ENCODE peak calls at places on chromosomes 12 and 14, in nine cellular contexts. F, E, S, L, U, D, Z, Y and X are unnamed samples.

GRCh38 chr12:108495823-108496579 is 19.1 kb upstream of the FICD start:
- DNase-seq in F (no peak), E (no peak), S (no peak), L (no peak), U (no peak), D (no peak), Z (no peak), Y (no peak), X (no peak)

GRCh38 chr12:128268348-128268725 is 1.4 kb downstream of the TMEM132C start:
- DNase-seq in F (no peak), E (no peak), S (no peak), L (no peak), U (no peak), D (no peak), Z (no peak), Y (no peak), X (no peak)

GRCh38 chr12:109931143-109931542 is 31.1 kb downstream of the TCHP start:
- DNase-seq in F (no peak), E (no peak), S (no peak), L (no peak), U (no peak), D (no peak), Z (no peak), Y (no peak), X (no peak)

GRCh38 chr12:80979251-80979650 is 41.5 kb upstream of the LIN7A start:
- DNase-seq in F (no peak), E (no peak), S (no peak), L (no peak), U (no peak), D (no peak), Z (no peak), Y (no peak), X (no peak)

GRCh38 chr14:78074546-78074945 is 95.6 kb upstream of the NRXN3 start:
- DNase-seq in F (no peak), E (no peak), S (no peak), L (no peak), U (no peak), D (peak), Z (no peak), Y (no peak), X (no peak)

GRCh38 chr12:118773956-118774723 is 207.2 kb upstream of the SRRM4 start:
- DNase-seq in F (no peak), E (no peak), S (peak), L (no peak), U (no peak), D (peak), Z (no peak), Y (no peak), X (no peak)

GRCh38 chr12:82527165-82527780 is 159.4 kb upstream of the TMTC2 start:
- DNase-seq in F (peak), E (no peak), S (peak), L (peak), U (peak), D (peak), Z (peak), Y (peak), X (peak)

GRCh38 chr14:73850940-73851339 is 691 bp upstream of the PTGR2 start:
- DNase-seq in F (no peak), E (no peak), S (no peak), L (no peak), U (peak), D (no peak), Z (no peak), Y (no peak), X (peak)

GRCh38 chr14:71142375-71143038 is 235.2 kb downstream of the PCNX1 start:
- DNase-seq in F (peak), E (no peak), S (no peak), L (peak), U (peak), D (no peak), Z (peak), Y (no peak), X (peak)

GRCh38 chr14:101072531-101072930 is 169.0 kb upstream of the RTL1 start:
- DNase-seq in F (no peak), E (no peak), S (no peak), L (no peak), U (peak), D (no peak), Z (no peak), Y (no peak), X (no peak)

GRCh38 chr14:80390911-80391310 is 179.6 kb upstream of the DIO2 start:
- DNase-seq in F (peak), E (no peak), S (peak), L (peak), U (peak), D (no peak), Z (no peak), Y (no peak), X (peak)

GRCh38 chr14:49982522-49982951 is 89.7 kb downstream of the ARF6 start:
- DNase-seq in F (no peak), E (no peak), S (no peak), L (no peak), U (peak), D (no peak), Z (no peak), Y (no peak), X (peak)

GRCh38 chr12:51678086-51678724 is 87.2 kb downstream of the SCN8A start:
- DNase-seq in F (no peak), E (no peak), S (no peak), L (peak), U (peak), D (peak), Z (peak), Y (peak), X (peak)

GRCh38 chr12:57199191-57199590 is 17.4 kb upstream of the NXPH4 start:
- DNase-seq in F (no peak), E (no peak), S (no peak), L (no peak), U (no peak), D (no peak), Z (no peak), Y (no peak), X (no peak)

GRCh38 chr12:10562306-10562933 is 51.0 kb downstream of the MAGOHB start:
- DNase-seq in F (no peak), E (no peak), S (peak), L (peak), U (peak), D (no peak), Z (peak), Y (peak), X (peak)

GRCh38 chr14:48536318-48536717 is 860.9 kb upstream of the MDGA2 start:
- DNase-seq in F (no peak), E (no peak), S (peak), L (peak), U (peak), D (no peak), Z (no peak), Y (no peak), X (no peak)

GRCh38 chr12:5561843-5562242 is 129.9 kb downstream of the NTF3 start:
- DNase-seq in F (no peak), E (no peak), S (no peak), L (no peak), U (no peak), D (no peak), Z (no peak), Y (no peak), X (no peak)

GRCh38 chr14:23076785-23077408 is 18.0 kb downstream of the ACIN1 start:
- DNase-seq in F (no peak), E (no peak), S (no peak), L (no peak), U (no peak), D (no peak), Z (peak), Y (no peak), X (no peak)

GRCh38 chr14:41586237-41586636 is 20.4 kb upstream of the LRFN5 start:
- DNase-seq in F (no peak), E (no peak), S (no peak), L (no peak), U (no peak), D (no peak), Z (no peak), Y (no peak), X (no peak)

GRCh38 chr14:104877066-104877805 is 12.2 kb downstream of the CEP170B start:
- DNase-seq in F (no peak), E (no peak), S (no peak), L (no peak), U (no peak), D (no peak), Z (no peak), Y (no peak), X (no peak)

GRCh38 chr12:53211476-53212381 is 4.7 kb upstream of the ITGB7 start:
- DNase-seq in F (no peak), E (no peak), S (no peak), L (no peak), U (no peak), D (no peak), Z (no peak), Y (peak), X (no peak)

GRCh38 chr12:28108599-28108998 is 81.7 kb upstream of the CCDC91 start:
- DNase-seq in F (no peak), E (no peak), S (no peak), L (no peak), U (peak), D (no peak), Z (no peak), Y (no peak), X (peak)

GRCh38 chr12:75236206-75236605 is 26.6 kb upstream of the KCNC2 start:
- DNase-seq in F (no peak), E (no peak), S (no peak), L (peak), U (no peak), D (no peak), Z (no peak), Y (no peak), X (no peak)

GRCh38 chr12:66144796-66145754 is 14.5 kb upstream of the LLPH start:
- DNase-seq in F (no peak), E (no peak), S (peak), L (peak), U (peak), D (no peak), Z (peak), Y (peak), X (peak)

GRCh38 chr14:50082784-50083466 is 33.4 kb downstream of the VCPKMT start:
- DNase-seq in F (no peak), E (peak), S (no peak), L (peak), U (peak), D (no peak), Z (peak), Y (no peak), X (peak)

GRCh38 chr14:61091657-61092273 is 110.7 kb downstream of the SLC38A6 start:
- DNase-seq in F (no peak), E (no peak), S (no peak), L (no peak), U (no peak), D (no peak), Z (no peak), Y (no peak), X (no peak)

GRCh38 chr14:77376380-77376770 is 519 bp downstream of the TMED8 start:
- DNase-seq in F (no peak), E (no peak), S (peak), L (no peak), U (no peak), D (peak), Z (peak), Y (peak), X (no peak)

GRCh38 chr14:23061995-23062394 is 4.7 kb upstream of the CDH24 start:
- DNase-seq in F (peak), E (no peak), S (no peak), L (peak), U (peak), D (no peak), Z (no peak), Y (no peak), X (peak)

GRCh38 chr14:63483315-63483714 is 59.9 kb downstream of the PPP2R5E start:
- DNase-seq in F (no peak), E (no peak), S (no peak), L (no peak), U (peak), D (no peak), Z (no peak), Y (no peak), X (no peak)

GRCh38 chr12:53190108-53190729 is 9.5 kb upstream of the CSAD start:
- DNase-seq in F (no peak), E (no peak), S (peak), L (peak), U (peak), D (no peak), Z (peak), Y (peak), X (peak)

GRCh38 chr12:9049520-9050133 is 60.3 kb downstream of the KLRG1 start:
- DNase-seq in F (no peak), E (no peak), S (no peak), L (peak), U (peak), D (no peak), Z (peak), Y (no peak), X (peak)

GRCh38 chr14:26281280-26281998 is 316.4 kb downstream of the NOVA1 start:
- DNase-seq in F (peak), E (no peak), S (no peak), L (peak), U (peak), D (no peak), Z (no peak), Y (peak), X (peak)

GRCh38 chr14:75522919-75523318 is 650 bp downstream of the BATF start:
- DNase-seq in F (no peak), E (no peak), S (no peak), L (no peak), U (no peak), D (no peak), Z (no peak), Y (no peak), X (no peak)